ENCODE peak calls at places on chromosomes 16 and 17, in five cellular contexts. One of them, this sample, is unnamed.

GRCh38 chr17:3888343-3889171 is 4.3 kb downstream of the CAMKK1 start:
- DNase-seq in neural crest cell: no peak
- DNase-seq in mucosa of descending colon: peak
- DNase-seq in endodermal cell: peak
- DNase-seq in endothelial cell: no peak
- DNase-seq in this sample: peak

GRCh38 chr16:63663155-63663554 is 1458.7 kb downstream of the CDH11 start:
- DNase-seq in neural crest cell: no peak
- DNase-seq in mucosa of descending colon: no peak
- DNase-seq in endodermal cell: no peak
- DNase-seq in endothelial cell: no peak
- DNase-seq in this sample: no peak

GRCh38 chr16:71758293-71758760 is 33.8 kb upstream of the PHLPP2 start:
- DNase-seq in neural crest cell: no peak
- DNase-seq in mucosa of descending colon: no peak
- DNase-seq in endodermal cell: no peak
- DNase-seq in endothelial cell: no peak
- DNase-seq in this sample: no peak

GRCh38 chr17:2700491-2701141 is 10.9 kb downstream of the CLUH start:
- DNase-seq in neural crest cell: no peak
- DNase-seq in mucosa of descending colon: peak
- DNase-seq in endodermal cell: peak
- DNase-seq in endothelial cell: no peak
- DNase-seq in this sample: no peak

GRCh38 chr17:45229681-45230409 is 8.2 kb downstream of the FMNL1 start:
- DNase-seq in neural crest cell: no peak
- DNase-seq in mucosa of descending colon: no peak
- DNase-seq in endodermal cell: peak
- DNase-seq in endothelial cell: no peak
- DNase-seq in this sample: no peak

GRCh38 chr17:9244066-9245052 is 223.0 kb downstream of the NTN1 start:
- DNase-seq in neural crest cell: no peak
- DNase-seq in mucosa of descending colon: peak
- DNase-seq in endodermal cell: no peak
- DNase-seq in endothelial cell: no peak
- DNase-seq in this sample: no peak

GRCh38 chr17:39979865-39980401 is 674 bp upstream of the PSMD3 start:
- DNase-seq in neural crest cell: no peak
- DNase-seq in mucosa of descending colon: no peak
- DNase-seq in endodermal cell: peak
- DNase-seq in endothelial cell: peak
- DNase-seq in this sample: no peak

GRCh38 chr17:63345598-63345997 is 100.5 kb downstream of the CYB561 start:
- DNase-seq in neural crest cell: no peak
- DNase-seq in mucosa of descending colon: no peak
- DNase-seq in endodermal cell: no peak
- DNase-seq in endothelial cell: no peak
- DNase-seq in this sample: no peak

GRCh38 chr16:50711862-50712567 is 18.6 kb downstream of the NOD2 start:
- DNase-seq in neural crest cell: no peak
- DNase-seq in mucosa of descending colon: no peak
- DNase-seq in endodermal cell: no peak
- DNase-seq in endothelial cell: no peak
- DNase-seq in this sample: no peak

GRCh38 chr16:53768593-53768992 is 64.6 kb downstream of the FTO start:
- DNase-seq in neural crest cell: no peak
- DNase-seq in mucosa of descending colon: no peak
- DNase-seq in endodermal cell: no peak
- DNase-seq in endothelial cell: no peak
- DNase-seq in this sample: no peak

GRCh38 chr17:32323784-32324590 is 18.0 kb downstream of the C17orf75 start:
- DNase-seq in neural crest cell: no peak
- DNase-seq in mucosa of descending colon: peak
- DNase-seq in endodermal cell: peak
- DNase-seq in endothelial cell: no peak
- DNase-seq in this sample: no peak

GRCh38 chr17:7348478-7349242 is 3.3 kb upstream of the KCTD11 start:
- DNase-seq in neural crest cell: no peak
- DNase-seq in mucosa of descending colon: no peak
- DNase-seq in endodermal cell: peak
- DNase-seq in endothelial cell: no peak
- DNase-seq in this sample: no peak

GRCh38 chr16:6725634-6726331 is 606.9 kb upstream of the RBFOX1 start:
- DNase-seq in neural crest cell: no peak
- DNase-seq in mucosa of descending colon: no peak
- DNase-seq in endodermal cell: no peak
- DNase-seq in endothelial cell: no peak
- DNase-seq in this sample: no peak

GRCh38 chr17:45646288-45646988 is 137.7 kb upstream of the CRHR1 start:
- DNase-seq in neural crest cell: no peak
- DNase-seq in mucosa of descending colon: no peak
- DNase-seq in endodermal cell: no peak
- DNase-seq in endothelial cell: no peak
- DNase-seq in this sample: no peak

GRCh38 chr16:55331648-55332185 is 7.7 kb downstream of the IRX6 start:
- DNase-seq in neural crest cell: no peak
- DNase-seq in mucosa of descending colon: no peak
- DNase-seq in endodermal cell: no peak
- DNase-seq in endothelial cell: no peak
- DNase-seq in this sample: no peak

GRCh38 chr16:19419691-19420060 is 2.0 kb downstream of the TMC5 start:
- DNase-seq in neural crest cell: no peak
- DNase-seq in mucosa of descending colon: no peak
- DNase-seq in endodermal cell: no peak
- DNase-seq in endothelial cell: no peak
- DNase-seq in this sample: no peak

GRCh38 chr17:8822401-8823035 is 23.4 kb upstream of the MFSD6L start:
- DNase-seq in neural crest cell: no peak
- DNase-seq in mucosa of descending colon: no peak
- DNase-seq in endodermal cell: peak
- DNase-seq in endothelial cell: no peak
- DNase-seq in this sample: peak

GRCh38 chr16:87815567-87815966 is 49.8 kb upstream of the KLHDC4 start:
- DNase-seq in neural crest cell: no peak
- DNase-seq in mucosa of descending colon: no peak
- DNase-seq in endodermal cell: no peak
- DNase-seq in endothelial cell: no peak
- DNase-seq in this sample: no peak

GRCh38 chr17:77842906-77843249 is 115.6 kb upstream of the TNRC6C start:
- DNase-seq in neural crest cell: no peak
- DNase-seq in mucosa of descending colon: no peak
- DNase-seq in endodermal cell: no peak
- DNase-seq in endothelial cell: no peak
- DNase-seq in this sample: no peak

GRCh38 chr17:37506678-37507077 is 17.0 kb downstream of the DUSP14 start:
- DNase-seq in neural crest cell: peak
- DNase-seq in mucosa of descending colon: no peak
- DNase-seq in endodermal cell: peak
- DNase-seq in endothelial cell: peak
- DNase-seq in this sample: no peak

GRCh38 chr16:72371307-72372081 is 199.5 kb upstream of the PMFBP1 start:
- DNase-seq in neural crest cell: no peak
- DNase-seq in mucosa of descending colon: no peak
- DNase-seq in endodermal cell: peak
- DNase-seq in endothelial cell: peak
- DNase-seq in this sample: no peak

GRCh38 chr17:62165378-62165722 is 100.3 kb upstream of the MED13 start:
- DNase-seq in neural crest cell: no peak
- DNase-seq in mucosa of descending colon: no peak
- DNase-seq in endodermal cell: peak
- DNase-seq in endothelial cell: no peak
- DNase-seq in this sample: no peak

GRCh38 chr17:65463242-65463641 is 98.2 kb downstream of the AXIN2 start:
- DNase-seq in neural crest cell: no peak
- DNase-seq in mucosa of descending colon: no peak
- DNase-seq in endodermal cell: no peak
- DNase-seq in endothelial cell: no peak
- DNase-seq in this sample: no peak

GRCh38 chr16:66703359-66704215 is 7.0 kb upstream of the CMTM4 start:
- DNase-seq in neural crest cell: no peak
- DNase-seq in mucosa of descending colon: no peak
- DNase-seq in endodermal cell: no peak
- DNase-seq in endothelial cell: no peak
- DNase-seq in this sample: no peak

GRCh38 chr17:79414520-79415065 is 196.3 kb downstream of the RBFOX3 start:
- DNase-seq in neural crest cell: no peak
- DNase-seq in mucosa of descending colon: no peak
- DNase-seq in endodermal cell: no peak
- DNase-seq in endothelial cell: no peak
- DNase-seq in this sample: no peak

GRCh38 chr17:44108440-44109311 is 14.8 kb downstream of the HDAC5 start:
- DNase-seq in neural crest cell: no peak
- DNase-seq in mucosa of descending colon: peak
- DNase-seq in endodermal cell: peak
- DNase-seq in endothelial cell: no peak
- DNase-seq in this sample: no peak

GRCh38 chr17:76138234-76138895 is 2.7 kb downstream of the FOXJ1 start:
- DNase-seq in neural crest cell: peak
- DNase-seq in mucosa of descending colon: no peak
- DNase-seq in endodermal cell: peak
- DNase-seq in endothelial cell: no peak
- DNase-seq in this sample: no peak

GRCh38 chr16:10368984-10369551 is 16.8 kb upstream of the ATF7IP2 start:
- DNase-seq in neural crest cell: no peak
- DNase-seq in mucosa of descending colon: no peak
- DNase-seq in endodermal cell: peak
- DNase-seq in endothelial cell: no peak
- DNase-seq in this sample: no peak

GRCh38 chr16:1471569-1472194 is 3.1 kb downstream of the CLCN7 start:
- DNase-seq in neural crest cell: no peak
- DNase-seq in mucosa of descending colon: no peak
- DNase-seq in endodermal cell: no peak
- DNase-seq in endothelial cell: no peak
- DNase-seq in this sample: no peak

GRCh38 chr17:15265131-15265530 is at the start of gene PMP22:
- DNase-seq in neural crest cell: no peak
- DNase-seq in mucosa of descending colon: peak
- DNase-seq in endodermal cell: peak
- DNase-seq in endothelial cell: no peak
- DNase-seq in this sample: no peak
- TF ChIP-seq CTCF in neural crest cell: no peak
- TF ChIP-seq CTCF in mucosa of descending colon: no peak
- TF ChIP-seq CTCF in endodermal cell: no peak
- TF ChIP-seq CTCF in endothelial cell: no peak
- TF ChIP-seq CTCF in this sample: no peak

DNA sequence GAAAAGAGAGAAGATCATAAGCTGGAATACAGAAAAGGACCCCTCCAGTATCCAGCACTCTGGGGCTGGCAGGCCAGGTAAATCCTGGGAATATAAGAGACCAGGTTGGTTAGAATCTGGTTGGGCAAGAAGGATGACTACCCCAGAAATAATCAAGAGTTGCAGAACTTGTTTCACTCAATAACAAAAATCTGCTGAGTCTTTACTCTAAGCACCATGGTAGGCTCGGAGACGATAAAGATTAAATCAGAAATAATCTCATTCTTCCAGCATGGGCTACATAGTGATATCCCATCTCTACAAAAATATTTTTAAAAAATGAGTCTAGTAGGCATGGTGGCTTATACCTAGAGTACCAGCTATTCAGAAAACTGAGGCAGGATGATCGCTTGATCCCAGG is 138.0 kb upstream of the KCNJ16 start:
- DNase-seq in neural crest cell: no peak
- DNase-seq in mucosa of descending colon: no peak
- DNase-seq in endodermal cell: no peak
- DNase-seq in endothelial cell: no peak
- DNase-seq in this sample: no peak
- TF ChIP-seq CTCF in neural crest cell: no peak
- TF ChIP-seq CTCF in mucosa of descending colon: no peak
- TF ChIP-seq CTCF in endodermal cell: no peak
- TF ChIP-seq CTCF in endothelial cell: no peak
- TF ChIP-seq CTCF in this sample: no peak

GRCh38 chr16:28824548-28824973 is 1.8 kb downstream of the ATXN2L start:
- DNase-seq in neural crest cell: no peak
- DNase-seq in mucosa of descending colon: no peak
- DNase-seq in endodermal cell: no peak
- DNase-seq in endothelial cell: no peak
- DNase-seq in this sample: no peak

GRCh38 chr16:28822520-28823290 is at the start of gene ATXN2L:
- DNase-seq in neural crest cell: peak
- DNase-seq in mucosa of descending colon: peak
- DNase-seq in endodermal cell: peak
- DNase-seq in endothelial cell: peak
- DNase-seq in this sample: peak

GRCh38 chr16:28821874-28822519 is 802 bp upstream of the ATXN2L start:
- DNase-seq in neural crest cell: no peak
- DNase-seq in mucosa of descending colon: no peak
- DNase-seq in endodermal cell: peak
- DNase-seq in endothelial cell: no peak
- DNase-seq in this sample: no peak

GRCh38 chr16:28823291-28823718 is 506 bp downstream of the ATXN2L start:
- DNase-seq in neural crest cell: peak
- DNase-seq in mucosa of descending colon: no peak
- DNase-seq in endodermal cell: no peak
- DNase-seq in endothelial cell: peak
- DNase-seq in this sample: no peak

GRCh38 chr16:28823719-28824547 is 1.1 kb downstream of the ATXN2L start:
- DNase-seq in neural crest cell: peak
- DNase-seq in mucosa of descending colon: peak
- DNase-seq in endodermal cell: peak
- DNase-seq in endothelial cell: peak
- DNase-seq in this sample: peak
- TF ChIP-seq CTCF in neural crest cell: peak
- TF ChIP-seq CTCF in mucosa of descending colon: peak
- TF ChIP-seq CTCF in endodermal cell: peak
- TF ChIP-seq CTCF in endothelial cell: no peak
- TF ChIP-seq CTCF in this sample: no peak

GRCh38 chr17:29613856-29614255 is 8.9 kb downstream of the CORO6 start:
- DNase-seq in neural crest cell: no peak
- DNase-seq in mucosa of descending colon: no peak
- DNase-seq in endodermal cell: no peak
- DNase-seq in endothelial cell: no peak
- DNase-seq in this sample: no peak

GRCh38 chr17:29616300-29617048 is 6.2 kb downstream of the CORO6 start:
- DNase-seq in neural crest cell: no peak
- DNase-seq in mucosa of descending colon: peak
- DNase-seq in endodermal cell: no peak
- DNase-seq in endothelial cell: no peak
- DNase-seq in this sample: no peak

GRCh38 chr17:29614345-29615047 is 8.2 kb downstream of the CORO6 start:
- DNase-seq in neural crest cell: no peak
- DNase-seq in mucosa of descending colon: no peak
- DNase-seq in endodermal cell: peak
- DNase-seq in endothelial cell: no peak
- DNase-seq in this sample: no peak

GRCh38 chr17:29615492-29616299 is 7.0 kb downstream of the CORO6 start:
- DNase-seq in neural crest cell: peak
- DNase-seq in mucosa of descending colon: peak
- DNase-seq in endodermal cell: peak
- DNase-seq in endothelial cell: peak
- DNase-seq in this sample: peak

DNA sequence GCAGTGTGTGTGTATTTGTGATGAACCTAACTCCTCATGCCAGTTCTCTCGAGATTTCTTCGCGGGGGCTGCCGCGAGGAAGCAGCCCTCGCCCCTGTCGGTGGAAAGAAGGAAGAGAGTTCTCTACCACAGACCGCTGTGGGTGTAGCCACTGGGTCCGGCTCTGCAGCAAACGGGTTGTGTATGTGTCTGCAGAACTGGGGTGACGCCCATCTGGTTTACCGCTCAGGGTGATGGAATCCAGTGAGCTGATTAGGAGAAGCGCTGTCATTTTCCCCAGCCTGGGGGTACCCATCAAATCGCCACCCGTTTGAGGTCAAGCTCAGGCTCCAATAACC is 7.7 kb downstream of the CORO6 start:
- DNase-seq in neural crest cell: no peak
- DNase-seq in mucosa of descending colon: peak
- DNase-seq in endodermal cell: no peak
- DNase-seq in endothelial cell: no peak
- DNase-seq in this sample: no peak
- TF ChIP-seq CTCF in neural crest cell: no peak
- TF ChIP-seq CTCF in mucosa of descending colon: no peak
- TF ChIP-seq CTCF in endodermal cell: peak
- TF ChIP-seq CTCF in endothelial cell: no peak
- TF ChIP-seq CTCF in this sample: no peak